ENCODE peak calls at places on chromosomes 4 and X, in eight cellular contexts. I, S, N, D, Q, W, T and K are unnamed samples.

GRCh38 chr4:96037705-96038104 is 197.8 kb downstream of the PDHA2 start:
- DNase-seq in W (no peak), N (no peak), S (no peak), Q (no peak), I (no peak), T (no peak), D (no peak), K (no peak)

GRCh38 chr4:113499696-113500095 is 261.8 kb downstream of the CAMK2D start:
- DNase-seq in W (peak), Q (peak), I (no peak), N (no peak), D (no peak), S (no peak), T (no peak), K (no peak)

GRCh38 chr4:28225005-28225404 is 1364.4 kb downstream of the STIM2 start:
- DNase-seq in I (peak), N (no peak), Q (peak), T (no peak), D (no peak), S (no peak), W (peak), K (no peak)

GRCh38 chrX:107601759-107602158 is 26.6 kb upstream of the PRPS1 start:
- DNase-seq in D (no peak), W (no peak), I (no peak), N (no peak), T (no peak), Q (no peak), S (no peak), K (no peak)

GRCh38 chr4:111837761-111838160 is 307.5 kb upstream of the FAM241A start:
- DNase-seq in N (no peak), Q (no peak), W (no peak), I (no peak), T (no peak), D (no peak), S (no peak), K (no peak)

GRCh38 chr4:2413821-2414610 is 4.4 kb downstream of the ZFYVE28 start:
- DNase-seq in I (no peak), D (no peak), W (no peak), Q (no peak), N (no peak), T (no peak), S (no peak), K (no peak)

GRCh38 chr4:21512351-21512750 is 436.2 kb downstream of the KCNIP4 start:
- DNase-seq in W (peak), D (no peak), N (no peak), S (no peak), T (peak), I (peak), Q (peak), K (no peak)

GRCh38 chrX:73262991-73263390 is 48.3 kb upstream of the NAP1L2 start:
- DNase-seq in N (no peak), S (no peak), Q (peak), D (no peak), I (no peak), T (peak), W (no peak), K (no peak)

GRCh38 chr4:185597532-185598188 is 62.4 kb upstream of the PDLIM3 start:
- DNase-seq in N (peak), T (peak), W (peak), S (peak), I (peak), Q (peak), D (peak), K (peak)

GRCh38 chrX:71911731-71912050 is 1.0 kb downstream of the NHSL2 start:
- DNase-seq in S (no peak), Q (no peak), D (no peak), I (no peak), N (no peak), T (no peak), W (no peak), K (no peak)

GRCh38 chrX:30085571-30085970 is 129.8 kb upstream of the MAGEB2 start:
- DNase-seq in S (no peak), D (no peak), T (no peak), W (peak), I (no peak), Q (no peak), N (no peak), K (no peak)

GRCh38 chrX:30521440-30522182 is 56.0 kb downstream of the TASL start:
- DNase-seq in W (peak), Q (peak), S (no peak), I (no peak), D (no peak), N (no peak), T (no peak), K (no peak)

GRCh38 chr4:30912098-30912719 is 192.0 kb downstream of the PCDH7 start:
- DNase-seq in N (no peak), D (no peak), W (no peak), Q (peak), I (no peak), T (no peak), S (no peak), K (no peak)

GRCh38 chr4:2332201-2332975 is 70.5 kb upstream of the MXD4 start:
- DNase-seq in I (no peak), N (no peak), W (no peak), T (no peak), Q (no peak), D (no peak), S (no peak), K (no peak)

GRCh38 chr4:140426610-140427103 is 791 bp downstream of the CLGN start:
- DNase-seq in S (no peak), T (peak), Q (no peak), D (no peak), I (peak), W (no peak), N (peak), K (no peak)

GRCh38 chrX:125810856-125811255 is 355.2 kb downstream of the DCAF12L2 start:
- DNase-seq in Q (no peak), W (no peak), T (no peak), N (no peak), S (no peak), I (no peak), D (no peak), K (no peak)

GRCh38 chr4:1766336-1767057 is 26.6 kb upstream of the FGFR3 start:
- DNase-seq in S (no peak), N (no peak), D (no peak), T (no peak), I (peak), W (no peak), Q (no peak), K (no peak)